ENCODE peak calls at places on chromosome 20, in eight cellular contexts. D, T, F, M, V, P, Z and C are unnamed samples.

GRCh38 chr20:10250902-10251301 is 32.3 kb downstream of the SNAP25 start:
- DNase-seq in Z (no peak), D (no peak), T (no peak), P (peak; percentile 32), M (no peak), F (no peak), V (no peak), C (no peak)

GRCh38 chr20:62702886-62703852 is 5.5 kb upstream of the NTSR1 start:
- DNase-seq in F (no peak), M (no peak), T (no peak), Z (peak; percentile 97), V (peak; percentile 61), P (peak; percentile 86), D (peak; percentile 26), C (no peak)

GRCh38 chr20:51013577-51014330 is 9.2 kb downstream of the KCNG1 start:
- DNase-seq in M (no peak), Z (no peak), F (no peak), T (no peak), P (no peak), D (no peak), V (no peak), C (no peak)

GRCh38 chr20:16904751-16905150 is 156.6 kb downstream of the OTOR start:
- DNase-seq in V (no peak), Z (peak; percentile 11), D (no peak), T (no peak), M (no peak), F (no peak), P (no peak), C (no peak)

GRCh38 chr20:2806351-2806701 is 5.9 kb upstream of the CPXM1 start:
- DNase-seq in V (no peak), D (no peak), T (no peak), F (no peak), P (no peak), Z (no peak), M (no peak), C (no peak)

GRCh38 chr20:2631228-2631627 is 21.2 kb upstream of the NOP56 start:
- DNase-seq in D (no peak), P (no peak), M (no peak), T (no peak), V (no peak), Z (peak; percentile 41), F (no peak), C (no peak)

GRCh38 chr20:16129411-16129810 is 443.8 kb downstream of the KIF16B start:
- DNase-seq in T (no peak), F (no peak), D (no peak), M (no peak), Z (no peak), V (no peak), P (no peak), C (no peak)

GRCh38 chr20:64156136-64156885 is 7.9 kb upstream of the MYT1 start:
- DNase-seq in T (peak; percentile 24), V (no peak), P (no peak), D (no peak), M (no peak), F (no peak), Z (no peak), C (no peak)

GRCh38 chr20:47358052-47358671 is 1.7 kb upstream of the ZMYND8 start:
- DNase-seq in F (no peak), V (no peak), M (no peak), Z (no peak), T (no peak), D (no peak), P (no peak), C (no peak)

GRCh38 chr20:54556406-54556805 is 81.0 kb downstream of the DOK5 start:
- DNase-seq in F (no peak), D (no peak), Z (no peak), V (no peak), M (no peak), T (no peak), P (no peak), C (no peak)

GRCh38 chr20:44342240-44342639 is 5.4 kb downstream of the R3HDML start:
- DNase-seq in F (no peak), P (peak; percentile 11), T (no peak), Z (peak; percentile 27), V (no peak), D (no peak), M (no peak), C (no peak)

GRCh38 chr20:35991142-35991771 is 22.9 kb downstream of the CNBD2 start:
- DNase-seq in P (peak; percentile 21), F (no peak), V (no peak), M (no peak), D (no peak), T (no peak), Z (peak; percentile 73), C (no peak)

GRCh38 chr20:17775600-17775999 is 75.8 kb downstream of the BANF2 start:
- DNase-seq in D (no peak), V (no peak), M (no peak), T (no peak), Z (no peak), P (no peak), F (no peak), C (no peak)

GRCh38 chr20:38673731-38674177 is 50.5 kb upstream of the SLC32A1 start:
- DNase-seq in M (no peak), P (peak; percentile 13), T (no peak), Z (peak; percentile 31), F (no peak), V (no peak), D (no peak), C (no peak)

GRCh38 chr20:63698739-63699465 is 2.5 kb downstream of the TNFRSF6B start:
- DNase-seq in P (peak; percentile 92), Z (peak; percentile 91), M (no peak), V (peak; percentile 75), D (no peak), T (peak; percentile 47), F (no peak), C (peak; percentile 40)

GRCh38 chr20:48128436-48128835 is 343.2 kb upstream of the SULF2 start:
- DNase-seq in Z (no peak), M (no peak), T (no peak), F (no peak), D (no peak), V (no peak), P (peak; percentile 37), C (no peak)

GRCh38 chr20:13492001-13492480 is 146.7 kb downstream of the TASP1 start:
- DNase-seq in Z (peak; percentile 68), T (no peak), V (no peak), M (peak; percentile 19), P (peak; percentile 81), F (peak; percentile 40), D (peak; percentile 18), C (no peak)

GRCh38 chr20:63320041-63320511 is 27.1 kb downstream of the COL20A1 start:
- DNase-seq in P (no peak), M (no peak), T (peak; percentile 35), V (no peak), F (no peak), Z (no peak), D (no peak), C (peak; percentile 22)

GRCh38 chr20:62393266-62393665 is 6.4 kb downstream of the RPS21 start:
- DNase-seq in M (no peak), Z (no peak), V (no peak), T (no peak), D (no peak), P (no peak), F (no peak), C (no peak)

GRCh38 chr20:37297066-37297736 is 7.7 kb downstream of the MANBAL start:
- DNase-seq in Z (peak; percentile 87), D (no peak), F (no peak), P (peak; percentile 97), T (no peak), M (no peak), V (no peak), C (no peak)

GRCh38 chr20:46255440-46256104 is 52.7 kb downstream of the CDH22 start:
- DNase-seq in P (peak; percentile 39), V (peak; percentile 2), Z (peak; percentile 37), M (peak; percentile 78), F (peak; percentile 55), D (peak; percentile 4), T (peak; percentile 82), C (peak; percentile 46)

GRCh38 chr20:59780494-59781185 is 152.8 kb downstream of the SYCP2 start:
- DNase-seq in P (no peak), T (no peak), Z (no peak), M (no peak), D (no peak), V (no peak), F (no peak), C (no peak)
- H3K4me3 ChIP-seq in P (no peak overlapping the region), T (no peak overlapping the region), Z (no peak overlapping the region), M (no peak overlapping the region), D (no peak overlapping the region), V (no peak overlapping the region), F (no peak overlapping the region), C (no peak overlapping the region)

GRCh38 chr20:3972161-3972560 is 43.2 kb downstream of the RNF24 start:
- DNase-seq in T (no peak), F (no peak), P (no peak), M (no peak), Z (no peak), V (no peak), D (no peak), C (no peak)
- H3K4me3 ChIP-seq in T (no peak overlapping the region), F (no peak overlapping the region), P (no peak overlapping the region), M (no peak overlapping the region), Z (no peak overlapping the region), V (no peak overlapping the region), D (no peak overlapping the region), C (no peak overlapping the region)

GRCh38 chr20:49567421-49568256 is at the start of gene PTGIS:
- DNase-seq in F (no peak), Z (peak; percentile 64), M (no peak), T (no peak), D (no peak), P (no peak), V (no peak), C (no peak)

GRCh38 chr20:49569403-49570115 is 1.6 kb upstream of the PTGIS start:
- DNase-seq in Z (no peak), F (no peak), M (no peak), V (no peak), T (no peak), D (no peak), P (peak; percentile 62), C (no peak)

GRCh38 chr20:49566401-49566800 is 1.5 kb downstream of the PTGIS start:
- DNase-seq in F (no peak), T (no peak), Z (no peak), D (no peak), P (no peak), M (no peak), V (no peak), C (no peak)

GRCh38 chr20:49570161-49570827 is 2.4 kb upstream of the PTGIS start:
- DNase-seq in V (no peak), Z (no peak), M (no peak), T (no peak), D (no peak), F (no peak), P (no peak), C (no peak)

GRCh38 chr20:49568491-49569151 is 684 bp upstream of the PTGIS start:
- DNase-seq in Z (no peak), P (peak; percentile 73), F (no peak), D (no peak), M (no peak), V (no peak), T (no peak), C (no peak)
- H3K4me3 ChIP-seq in Z (no peak overlapping the region), P (no peak overlapping the region), F (no peak overlapping the region), D (no peak overlapping the region), M (peak overlapping the region; percentile 71), V (no peak overlapping the region), T (peak overlapping the region; percentile 8), C (no peak overlapping the region)

DNA sequence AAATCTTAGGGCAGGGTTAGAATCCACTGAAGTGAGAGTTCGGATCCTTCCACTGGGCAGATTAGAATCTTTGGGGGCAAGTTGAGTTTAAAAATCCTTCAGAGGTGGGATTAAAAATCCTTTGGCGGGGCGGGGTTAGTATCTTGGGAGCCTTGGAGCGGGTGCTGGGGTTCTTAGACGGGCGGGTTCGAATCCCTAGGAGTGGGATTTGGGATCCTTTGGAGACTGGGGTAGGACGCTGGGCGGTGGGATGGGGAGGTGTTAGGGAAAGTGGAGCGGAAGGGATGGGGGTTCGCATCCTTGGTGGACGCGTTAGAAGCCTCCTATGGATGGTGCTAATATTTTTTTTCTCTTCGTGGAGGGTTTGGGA is 337 bp upstream of the HCK start:
- DNase-seq in P (no peak), F (no peak), T (no peak), M (no peak), V (no peak), D (no peak), Z (no peak), C (no peak)
- H3K4me3 ChIP-seq in P (no peak overlapping the region), F (peak overlapping the region; percentile 37), T (peak overlapping the region; percentile 53), M (peak overlapping the region; percentile 58), V (no peak overlapping the region), D (no peak overlapping the region), Z (no peak overlapping the region), C (peak overlapping the region; percentile 50)